ENCODE peak calls at places on chromosomes 3 and 15, in four cellular contexts. One of them, this sample, is unnamed.
A peak's percentile ranks its signal among the peaks of the same experiment; 100 is the strongest.

GRCh38 chr15:71194286-71194685 is 79.0 kb downstream of the THSD4 start:
- DNase-seq in ovary: no peak
- DNase-seq in hepatic stellate cell: no peak
- DNase-seq in aorta: no peak
- DNase-seq in this sample: no peak

GRCh38 chr3:72791132-72791531 is 57.1 kb downstream of the SHQ1 start:
- DNase-seq in ovary: no peak
- DNase-seq in aorta: no peak
- DNase-seq in hepatic stellate cell: no peak
- DNase-seq in this sample: no peak

GRCh38 chr3:110015231-110015963 is 678.1 kb upstream of the DPPA4 start:
- DNase-seq in hepatic stellate cell: no peak
- DNase-seq in aorta: no peak
- DNase-seq in ovary: no peak
- DNase-seq in this sample: no peak

GRCh38 chr3:31531465-31531991 is 1.2 kb upstream of the STT3B start:
- DNase-seq in hepatic stellate cell: no peak
- DNase-seq in ovary: no peak
- DNase-seq in aorta: no peak
- DNase-seq in this sample: no peak

GRCh38 chr3:13305623-13306022 is 114.5 kb downstream of the NUP210 start:
- DNase-seq in ovary: no peak
- DNase-seq in aorta: peak; percentile 70
- DNase-seq in hepatic stellate cell: no peak
- DNase-seq in this sample: no peak

GRCh38 chr3:58874248-58874741 is 175.5 kb downstream of the CFAP20DC start:
- DNase-seq in hepatic stellate cell: no peak
- DNase-seq in aorta: no peak
- DNase-seq in ovary: no peak
- DNase-seq in this sample: no peak

GRCh38 chr15:79602731-79603130 is 170.6 kb downstream of the MINAR1 start:
- DNase-seq in ovary: no peak
- DNase-seq in aorta: no peak
- DNase-seq in hepatic stellate cell: no peak
- DNase-seq in this sample: no peak

GRCh38 chr3:29144807-29145206 is 136.1 kb upstream of the RBMS3 start:
- DNase-seq in aorta: no peak
- DNase-seq in hepatic stellate cell: peak; percentile 12
- DNase-seq in ovary: peak; percentile 21
- DNase-seq in this sample: no peak

GRCh38 chr3:41224120-41224806 is 25.0 kb downstream of the CTNNB1 start:
- DNase-seq in aorta: no peak
- DNase-seq in ovary: no peak
- DNase-seq in hepatic stellate cell: peak; percentile 67
- DNase-seq in this sample: no peak

GRCh38 chr3:46027736-46028397 is 584 bp upstream of the XCR1 start:
- DNase-seq in ovary: no peak
- DNase-seq in hepatic stellate cell: no peak
- DNase-seq in aorta: no peak
- DNase-seq in this sample: no peak

GRCh38 chr3:187802928-187803259 is 57.6 kb upstream of the BCL6 start:
- DNase-seq in aorta: no peak
- DNase-seq in hepatic stellate cell: no peak
- DNase-seq in ovary: no peak
- DNase-seq in this sample: no peak